ENCODE peak calls at places on chromosome 22, in four cellular contexts. H is esophagus squamous epithelium, Y is HepG2, P is body of pancreas. T is an unnamed sample.

GRCh38 chr22:29208879-29209623 is 3.4 kb downstream of the EMID1 start:
- DNase-seq in H (no peak), Y (no peak), P (no peak), T (no peak)

GRCh38 chr22:17581056-17581455 is 17.8 kb downstream of the SLC25A18 start:
- DNase-seq in H (no peak), Y (no peak), P (no peak), T (no peak)

GRCh38 chr22:37611202-37611601 is 2.6 kb downstream of the GGA1 start:
- DNase-seq in H (no peak), Y (no peak), P (no peak), T (no peak)

GRCh38 chr22:19921544-19922081 is 20.0 kb upstream of the COMT start:
- DNase-seq in H (no peak), Y (no peak), P (no peak), T (no peak)

GRCh38 chr22:43570531-43571144 is 158.8 kb downstream of the MPPED1 start:
- DNase-seq in H (no peak), Y (no peak), P (no peak), T (no peak)

GRCh38 chr22:47624277-47625012 is 862.0 kb downstream of the TBC1D22A start:
- DNase-seq in H (no peak), Y (no peak), P (no peak), T (peak; percentile 74)

GRCh38 chr22:28012811-28013460 is 93.9 kb upstream of the PITPNB start:
- DNase-seq in H (no peak), Y (no peak), P (no peak), T (peak; percentile 70)

GRCh38 chr22:45336971-45337431 is 27.3 kb downstream of the FAM118A start:
- DNase-seq in H (no peak), Y (no peak), P (peak; percentile 28), T (peak; percentile 94)

DNA sequence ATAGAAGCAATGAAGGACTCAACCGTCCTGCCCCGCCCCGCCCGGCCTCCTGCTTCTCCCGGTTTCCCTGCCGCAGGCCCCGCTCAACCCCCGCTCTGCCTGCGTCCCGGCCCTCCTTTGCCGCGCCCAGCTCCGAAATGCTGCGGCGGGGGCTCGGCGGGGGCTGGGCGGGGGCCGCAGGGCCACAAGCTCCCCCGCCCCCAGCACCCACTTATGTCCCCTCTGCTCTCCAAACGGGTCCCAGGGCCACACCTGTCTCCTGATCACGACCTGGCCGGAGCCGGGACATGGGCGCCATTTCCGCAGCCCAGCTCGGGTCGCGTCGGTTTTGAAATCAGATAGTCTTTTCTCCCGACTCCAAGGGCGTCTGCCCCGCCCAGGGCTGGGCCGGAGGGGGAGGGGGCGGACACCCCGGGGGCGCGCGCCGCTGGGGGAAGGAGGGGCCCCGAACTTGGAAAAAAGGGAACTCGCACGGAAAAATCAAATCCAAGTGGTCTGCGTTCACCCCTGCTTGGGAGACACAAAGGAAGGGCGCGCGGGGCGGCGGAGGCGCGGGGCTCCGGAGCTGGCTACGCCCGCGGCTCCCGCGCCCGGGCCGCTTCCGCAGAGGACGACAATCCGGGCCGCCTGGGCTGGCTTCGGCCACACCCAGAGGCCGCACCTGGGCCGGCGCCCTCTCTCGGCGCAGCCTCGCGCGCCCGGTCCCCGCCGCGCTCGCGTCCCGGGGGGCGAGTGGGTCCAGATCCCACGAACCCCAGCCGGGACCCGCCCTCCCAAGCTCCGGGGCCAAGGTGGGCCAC is 70.5 kb upstream of the EP300 start:
- DNase-seq in H (no peak), Y (peak; percentile 36), P (peak; percentile 71), T (peak; percentile 95)
- TF ChIP-seq POLR2A in H (no peak), Y (peak; percentile 38), P (peak; percentile 19), T (no peak)

GRCh38 chr22:41915035-41915782 is at the start of gene SHISA8:
- DNase-seq in H (no peak), Y (no peak), P (peak; percentile 37), T (no peak)
- TF ChIP-seq POLR2A in H (no peak), Y (no peak), P (no peak), T (no peak)

GRCh38 chr22:25346859-25347751 is 127.7 kb downstream of the CRYBB2 start:
- DNase-seq in H (no peak), Y (no peak), P (no peak), T (peak; percentile 67)
- TF ChIP-seq POLR2A in H (no peak), Y (no peak), P (no peak), T (no peak)

DNA sequence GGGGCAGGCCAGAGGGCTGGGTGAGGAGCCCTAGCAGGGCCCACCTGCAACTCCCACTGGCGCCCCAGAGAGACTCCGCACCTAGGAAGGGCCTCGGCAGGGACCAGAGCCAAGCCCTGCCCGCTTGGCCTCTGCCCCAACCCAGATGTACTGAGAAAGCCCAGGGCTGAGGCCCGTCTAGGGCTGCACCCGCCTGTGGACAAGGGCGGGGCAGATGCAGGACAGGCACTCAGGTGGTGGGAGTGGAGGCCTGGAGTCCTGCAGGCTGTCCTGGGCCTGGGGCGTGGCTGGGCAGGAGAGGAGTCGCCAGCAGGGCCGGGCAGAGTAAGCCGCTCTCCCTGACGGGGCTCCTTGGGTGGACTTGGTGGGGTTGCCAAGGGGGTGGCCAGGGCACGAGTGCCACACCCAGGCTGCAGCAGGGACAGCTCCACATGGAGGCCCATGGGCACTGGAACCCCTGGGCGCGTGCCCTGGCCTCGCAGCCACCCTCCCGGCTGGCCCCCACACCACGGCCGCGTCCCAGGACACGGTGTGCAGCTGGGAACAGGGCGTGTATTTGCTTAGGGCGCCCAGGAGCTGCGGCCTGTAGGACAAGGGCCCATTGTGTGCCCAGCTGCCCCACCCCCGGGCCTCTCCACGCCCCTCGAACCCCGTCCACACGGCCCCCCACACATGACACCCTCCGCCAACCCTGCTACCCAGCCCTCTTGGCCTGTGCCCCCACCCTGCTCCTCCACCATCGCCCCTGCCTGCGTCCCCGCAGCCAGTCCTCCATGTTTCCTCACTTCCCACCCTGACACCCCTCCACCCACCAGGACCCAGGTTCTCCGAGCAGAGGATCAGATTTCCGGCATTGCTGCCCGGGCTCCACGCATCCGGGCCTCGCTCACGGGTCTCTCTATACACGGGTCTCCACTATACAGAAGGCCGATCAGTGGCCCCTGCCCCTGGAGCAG is 11.3 kb upstream of the PIM3 start:
- DNase-seq in H (no peak), Y (peak; percentile 84), P (peak; percentile 93), T (no peak)
- TF ChIP-seq POLR2A in H (no peak), Y (peak; percentile 59), P (peak; percentile 95), T (no peak)

DNA sequence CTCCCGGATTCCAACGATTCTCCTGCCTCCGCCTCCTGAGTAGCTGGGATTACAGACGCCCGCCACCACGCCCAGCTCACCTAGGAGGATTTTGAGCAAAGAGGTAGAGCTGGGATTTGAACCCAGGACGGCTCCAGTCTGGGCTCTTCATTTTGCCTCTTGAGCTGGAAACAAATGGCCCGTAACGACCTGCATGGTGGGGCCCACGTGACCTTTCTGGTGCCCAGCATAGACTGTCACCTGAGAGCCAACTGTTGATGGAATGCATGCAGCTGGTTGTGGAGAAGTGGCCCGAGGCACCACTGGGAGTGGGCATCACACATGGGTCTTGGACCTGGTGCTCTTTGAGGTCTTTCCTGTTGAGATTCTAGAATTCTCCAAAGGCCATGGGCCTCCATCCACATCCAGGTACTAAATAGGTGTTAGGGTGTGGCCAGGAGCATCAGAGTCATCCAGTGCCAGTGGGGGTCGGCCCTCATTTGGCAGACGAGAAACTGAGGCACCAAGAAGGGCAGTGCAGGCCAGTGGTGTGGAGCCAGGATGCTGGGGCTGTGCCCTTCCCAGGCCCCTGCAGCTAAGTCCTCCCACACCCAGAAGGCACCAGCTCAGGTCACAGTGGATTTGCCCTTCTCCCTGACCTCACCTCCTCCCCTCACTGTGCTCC is 3.9 kb downstream of the ATF4 start:
- DNase-seq in H (no peak), Y (no peak), P (no peak), T (no peak)
- TF ChIP-seq POLR2A in H (no peak), Y (peak; percentile 44), P (no peak), T (no peak)

GRCh38 chr22:21951062-21951461 is 1.6 kb downstream of the PPM1F start:
- DNase-seq in H (no peak), Y (no peak), P (no peak), T (no peak)

GRCh38 chr22:21951931-21952465 is 650 bp downstream of the PPM1F start:
- DNase-seq in H (no peak), Y (no peak), P (peak; percentile 52), T (peak; percentile 90)

GRCh38 chr22:21949569-21949918 is 3.1 kb downstream of the PPM1F start:
- DNase-seq in H (no peak), Y (no peak), P (no peak), T (no peak)

GRCh38 chr22:21949948-21950347 is 2.7 kb downstream of the PPM1F start:
- DNase-seq in H (no peak), Y (no peak), P (no peak), T (no peak)

GRCh38 chr22:21952586-21953571 is at the start of gene PPM1F:
- DNase-seq in H (peak; percentile 28), Y (peak; percentile 57), P (peak; percentile 89), T (peak; percentile 80)
- TF ChIP-seq POLR2A in H (no peak), Y (no peak), P (no peak), T (no peak)